ENCODE peak calls at places on chromosome 16, in seven cellular contexts. K, S, D, Y, O, G and Q are unnamed samples.

GRCh38 chr16:65989861-65990260 is 376.6 kb upstream of the CDH5 start:
- DNase-seq in K (no peak), S (no peak), D (no peak), Y (no peak), O (no peak), G (no peak), Q (no peak)

GRCh38 chr16:30187971-30188561 is 4.7 kb downstream of the CORO1A start:
- DNase-seq in K (no peak), S (no peak), D (no peak), Y (no peak), O (no peak), G (no peak), Q (peak)

GRCh38 chr16:85412911-85413520 is 200.1 kb upstream of the GSE1 start:
- DNase-seq in K (no peak), S (no peak), D (no peak), Y (no peak), O (no peak), G (no peak), Q (no peak)

GRCh38 chr16:64440421-64440831 is 681.4 kb downstream of the CDH11 start:
- DNase-seq in K (no peak), S (peak), D (no peak), Y (no peak), O (no peak), G (peak), Q (no peak)

GRCh38 chr16:1777375-1778199 is 4.7 kb upstream of the MRPS34 start:
- DNase-seq in K (no peak), S (no peak), D (no peak), Y (no peak), O (no peak), G (no peak), Q (no peak)

GRCh38 chr16:88854306-88855111 is 2.2 kb downstream of the GALNS start:
- DNase-seq in K (no peak), S (no peak), D (no peak), Y (peak), O (no peak), G (no peak), Q (no peak)

GRCh38 chr16:75702247-75702646 is 986 bp upstream of the DUXB start:
- DNase-seq in K (no peak), S (peak), D (no peak), Y (no peak), O (no peak), G (peak), Q (peak)

GRCh38 chr16:80932725-80933124 is 74.0 kb downstream of the CMC2 start:
- DNase-seq in K (no peak), S (no peak), D (peak), Y (no peak), O (no peak), G (peak), Q (peak)

GRCh38 chr16:84144301-84144858 is 597 bp downstream of the HSDL1 start:
- DNase-seq in K (peak), S (peak), D (peak), Y (peak), O (peak), G (peak), Q (peak)

GRCh38 chr16:2232094-2232990 is 3.9 kb upstream of the DNASE1L2 start:
- DNase-seq in K (no peak), S (no peak), D (no peak), Y (no peak), O (no peak), G (no peak), Q (no peak)

GRCh38 chr16:53721017-53721416 is 17.1 kb downstream of the FTO start:
- DNase-seq in K (no peak), S (no peak), D (no peak), Y (no peak), O (no peak), G (no peak), Q (no peak)

GRCh38 chr16:60945225-60945624 is 1091.0 kb downstream of the CDH8 start:
- DNase-seq in K (peak), S (peak), D (no peak), Y (peak), O (peak), G (no peak), Q (peak)

GRCh38 chr16:9949396-9949795 is 232.8 kb downstream of the GRIN2A start:
- DNase-seq in K (no peak), S (no peak), D (no peak), Y (no peak), O (no peak), G (no peak), Q (no peak)

GRCh38 chr16:67312450-67313118 is 14.0 kb downstream of the KCTD19 start:
- DNase-seq in K (no peak), S (no peak), D (no peak), Y (no peak), O (no peak), G (no peak), Q (no peak)
- H3K27ac ChIP-seq in K (no peak), S (peak), D (peak), Y (no peak), O (no peak), G (peak), Q (no peak)

DNA sequence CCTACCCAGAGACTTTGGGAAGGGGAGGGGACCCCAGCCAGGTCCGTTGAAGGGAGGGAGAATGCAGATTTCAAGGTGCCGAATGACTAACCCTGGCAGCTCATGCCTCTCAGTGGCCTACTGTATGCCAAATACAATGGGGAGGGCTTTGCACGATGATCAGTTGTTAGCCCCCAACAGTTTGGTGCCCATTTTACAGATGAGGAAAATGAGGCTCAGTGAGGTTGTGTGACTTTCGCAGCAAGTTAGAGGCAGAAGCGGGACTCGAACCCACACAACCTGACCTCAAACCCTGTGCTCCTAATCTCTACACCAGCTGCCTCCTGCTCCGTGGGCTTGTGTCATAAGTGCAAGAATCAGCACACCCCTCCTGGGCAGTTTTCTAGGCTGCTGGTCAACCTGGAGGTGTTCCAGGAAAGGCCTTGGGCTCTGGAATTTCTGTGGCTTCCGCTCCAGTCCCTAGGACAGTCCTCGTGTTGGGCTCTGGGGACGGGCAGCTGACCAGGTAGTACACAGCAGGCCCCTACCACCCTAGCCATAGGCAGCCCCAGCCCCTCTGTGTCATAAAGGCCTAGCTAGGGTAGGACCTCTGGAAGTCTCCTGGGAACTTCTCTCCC is 11.9 kb upstream of the NAGPA start:
- DNase-seq in K (no peak), S (no peak), D (no peak), Y (no peak), O (no peak), G (no peak), Q (no peak)
- TF ChIP-seq EZH2phosphoT487 in K (no peak), S (no peak), D (no peak), Y (no peak), O (no peak), G (no peak), Q (no peak)

GRCh38 chr16:3780570-3780969 is 63.2 kb upstream of the TRAP1 start:
- DNase-seq in K (no peak), S (no peak), D (peak), Y (peak), O (no peak), G (peak), Q (no peak)
- H3K27ac ChIP-seq in K (no peak), S (no peak), D (no peak), Y (no peak), O (no peak), G (no peak), Q (no peak)

DNA sequence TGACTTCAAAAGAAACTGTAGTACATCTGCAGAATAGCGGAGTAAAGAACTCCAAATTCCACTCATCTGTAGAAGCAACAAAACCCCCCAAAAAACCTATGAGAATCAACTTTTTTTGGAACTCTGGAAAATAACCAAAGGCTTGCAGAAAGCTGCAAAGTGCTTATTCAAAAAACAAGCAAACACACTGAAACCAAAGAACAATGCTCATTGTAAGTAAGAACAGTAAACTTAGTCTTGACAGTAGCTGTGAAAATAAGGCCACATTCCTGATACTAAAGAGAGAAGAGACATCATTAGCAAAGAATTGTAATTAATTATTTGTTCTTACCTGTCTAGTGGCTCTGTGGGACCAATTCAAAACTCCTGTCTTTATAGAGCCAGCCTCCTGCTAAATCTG is 534.3 kb upstream of the C16orf82 start:
- DNase-seq in K (no peak), S (no peak), D (no peak), Y (no peak), O (no peak), G (no peak), Q (no peak)
- TF ChIP-seq EZH2phosphoT487 in K (no peak), S (no peak), D (no peak), Y (no peak), O (no peak), G (no peak), Q (no peak)